ENCODE peak calls at places on chromosomes 5 and 9, in eight cellular contexts. E is right lobe of liver, H is PC-3, R is H9, J is GM10248, V is GM23338, A is cardiac fibroblast, P is choroid plexus epithelial cell. G is an unnamed sample.

GRCh38 chr5:149143470-149143869 is 2.2 kb downstream of the ABLIM3 start:
- DNase-seq in V (no peak), R (no peak), H (peak; percentile 81), E (no peak), A (peak; percentile 96), J (no peak), P (peak; percentile 82), G (no peak)

GRCh38 chr5:1770443-1770802 is 29.2 kb downstream of the MRPL36 start:
- DNase-seq in E (no peak), V (no peak), J (no peak), P (no peak), H (no peak), R (no peak), A (no peak), G (no peak)

GRCh38 chr9:73023025-73023541 is 70.2 kb upstream of the ALDH1A1 start:
- DNase-seq in J (peak; percentile 14), P (peak; percentile 79), V (peak; percentile 84), E (peak; percentile 54), A (peak; percentile 80), H (peak; percentile 56), R (peak; percentile 57), G (peak; percentile 33)

GRCh38 chr5:52956915-52957747 is 32.0 kb upstream of the ITGA2 start:
- DNase-seq in A (no peak), H (no peak), R (no peak), E (no peak), J (no peak), P (no peak), V (no peak), G (no peak)

GRCh38 chr5:56094579-56095361 is 100.0 kb upstream of the IL6ST start:
- DNase-seq in J (no peak), R (no peak), V (no peak), P (no peak), H (no peak), A (no peak), E (no peak), G (no peak)

GRCh38 chr5:78633710-78634109 is 14.9 kb downstream of the LHFPL2 start:
- DNase-seq in E (no peak), J (no peak), A (no peak), V (no peak), P (peak; percentile 70), R (no peak), H (peak; percentile 30), G (no peak)

GRCh38 chr5:54669845-54670635 is 152.5 kb downstream of the SNX18 start:
- DNase-seq in R (no peak), A (no peak), V (no peak), H (no peak), P (no peak), J (no peak), E (no peak), G (peak; percentile 35)

GRCh38 chr9:37987467-37987981 is 81.5 kb downstream of the SHB start:
- DNase-seq in R (no peak), V (no peak), A (no peak), P (no peak), J (no peak), E (no peak), H (no peak), G (no peak)

GRCh38 chr5:176492431-176492830 is 44.2 kb downstream of the FAF2 start:
- DNase-seq in V (no peak), A (no peak), R (no peak), J (no peak), P (peak; percentile 48), E (no peak), H (peak; percentile 24), G (no peak)

GRCh38 chr5:137372386-137373160 is 126.6 kb downstream of the SPOCK1 start:
- DNase-seq in J (no peak), A (no peak), R (no peak), V (no peak), P (no peak), H (peak; percentile 12), E (no peak), G (no peak)

GRCh38 chr9:72856985-72857631 is 95.7 kb downstream of the ALDH1A1 start:
- DNase-seq in A (peak; percentile 80), P (peak; percentile 86), J (peak; percentile 31), V (peak; percentile 80), E (no peak), R (no peak), H (peak; percentile 65), G (peak; percentile 17)

GRCh38 chr5:172832383-172833315 is 1.4 kb upstream of the ERGIC1 start:
- DNase-seq in J (no peak), P (no peak), R (no peak), H (no peak), E (peak; percentile 84), A (no peak), V (no peak), G (no peak)

GRCh38 chr9:25716220-25716872 is 38.1 kb upstream of the TUSC1 start:
- DNase-seq in A (peak; percentile 86), V (peak; percentile 84), H (peak; percentile 72), R (peak; percentile 79), E (no peak), P (peak; percentile 57), J (no peak), G (no peak)

GRCh38 chr5:126365446-126366198 is 57.6 kb upstream of the GRAMD2B start:
- DNase-seq in P (no peak), H (peak; percentile 84), J (no peak), R (no peak), V (no peak), A (peak; percentile 56), E (no peak), G (no peak)

GRCh38 chr5:36059571-36060515 is 6.8 kb downstream of the UGT3A2 start:
- DNase-seq in A (no peak), V (no peak), E (no peak), P (no peak), J (no peak), R (no peak), H (peak; percentile 87), G (no peak)

GRCh38 chr9:80899208-80899607 is 790.1 kb downstream of the TLE1 start:
- DNase-seq in J (no peak), E (no peak), A (no peak), R (no peak), V (no peak), P (peak; percentile 11), H (peak; percentile 77), G (no peak)

GRCh38 chr5:153513171-153513570 is 22.7 kb downstream of the GRIA1 start:
- DNase-seq in H (no peak), R (no peak), A (peak; percentile 57), E (no peak), J (no peak), P (peak; percentile 56), V (no peak), G (no peak)

GRCh38 chr5:92911293-92911692 is 669.7 kb downstream of the NR2F1-AS1 start:
- DNase-seq in J (no peak), E (no peak), R (no peak), A (no peak), H (no peak), P (no peak), V (peak; percentile 15), G (no peak)

GRCh38 chr5:72596956-72597355 is 89.7 kb upstream of the ZNF366 start:
- DNase-seq in E (no peak), A (peak; percentile 36), H (no peak), P (no peak), R (no peak), J (no peak), V (no peak), G (no peak)

GRCh38 chr5:95734916-95735315 is 3.8 kb downstream of the RHOBTB3 start:
- DNase-seq in P (no peak), A (peak; percentile 83), H (no peak), R (no peak), V (no peak), J (no peak), E (no peak), G (no peak)

GRCh38 chr9:21070171-21070571 is 7.6 kb downstream of the IFNB1 start:
- DNase-seq in J (no peak), P (peak; percentile 97), A (peak; percentile 98), H (peak; percentile 74), R (peak; percentile 41), V (peak; percentile 49), E (no peak), G (no peak)

GRCh38 chr5:168307925-168308584 is 16.6 kb downstream of the WWC1 start:
- DNase-seq in R (no peak), J (no peak), P (no peak), V (no peak), E (no peak), H (no peak), A (no peak), G (no peak)

GRCh38 chr9:89978185-89978584 is 373.4 kb downstream of the GADD45G start:
- DNase-seq in P (peak; percentile 35), R (peak; percentile 53), E (no peak), V (peak; percentile 61), A (peak; percentile 16), J (no peak), H (peak; percentile 6), G (no peak)
- TF ChIP-seq CTCF in P (peak; percentile 48), R (peak; percentile 58), E (peak; percentile 31), V (peak; percentile 56), A (no peak), J (no peak), H (peak; percentile 19), G (peak; percentile 42)

GRCh38 chr9:85244856-85245255 is 496.9 kb downstream of the AGTPBP1 start:
- DNase-seq in R (no peak), H (no peak), P (no peak), J (no peak), V (no peak), A (no peak), E (no peak), G (no peak)

GRCh38 chr9:85246566-85246965 is 495.2 kb downstream of the AGTPBP1 start:
- DNase-seq in H (no peak), J (no peak), R (no peak), A (no peak), P (no peak), E (no peak), V (no peak), G (no peak)

GRCh38 chr9:85249313-85249621 is 492.5 kb downstream of the AGTPBP1 start:
- DNase-seq in P (no peak), H (no peak), A (no peak), J (no peak), V (no peak), E (no peak), R (no peak), G (no peak)

GRCh38 chr9:85243921-85244320 is 497.8 kb downstream of the AGTPBP1 start:
- DNase-seq in J (no peak), R (no peak), A (no peak), E (no peak), V (no peak), P (no peak), H (no peak), G (no peak)

GRCh38 chr9:85248514-85249312 is 493.0 kb downstream of the AGTPBP1 start:
- DNase-seq in J (no peak), V (no peak), H (peak; percentile 6), E (no peak), P (peak; percentile 24), A (peak; percentile 73), R (no peak), G (no peak)
- TF ChIP-seq CTCF in J (no peak), V (no peak), H (no peak), E (no peak), P (no peak), A (no peak), R (no peak), G (no peak)

GRCh38 chr5:104418056-104418455 is 855.5 kb upstream of the NUDT12 start:
- DNase-seq in H (no peak), E (no peak), J (no peak), R (no peak), P (no peak), A (no peak), V (no peak), G (no peak)

GRCh38 chr5:104412649-104413240 is 850.2 kb upstream of the NUDT12 start:
- DNase-seq in A (peak; percentile 51), P (peak; percentile 77), R (peak; percentile 79), V (peak; percentile 77), H (peak; percentile 64), E (no peak), J (peak; percentile 10), G (peak; percentile 48)
- TF ChIP-seq CTCF in A (peak; percentile 35), P (peak; percentile 90), R (peak; percentile 76), V (peak; percentile 80), H (peak; percentile 79), E (peak; percentile 48), J (peak; percentile 74), G (peak; percentile 71)

GRCh38 chr9:124766815-124767554 is 4.1 kb downstream of the NR6A1 start:
- DNase-seq in A (no peak), R (no peak), V (peak; percentile 38), H (no peak), E (no peak), J (no peak), P (no peak), G (no peak)
- TF ChIP-seq CTCF in A (peak; percentile 18), R (peak; percentile 48), V (no peak), H (peak; percentile 41), E (peak; percentile 5), J (peak; percentile 3), P (no peak), G (peak; percentile 33)

G was measured in WERI-Rb-1.